ENCODE peak calls at places on chromosomes 4 and X, in five cellular contexts. J, D, F, V and L are unnamed samples.

GRCh38 chr4:147793569-147793968 is 61.7 kb downstream of the ARHGAP10 start:
- DNase-seq in J (no peak), D (peak), F (no peak), V (no peak), L (no peak)

GRCh38 chr4:132114885-132115284 is 1034.2 kb upstream of the PCDH10 start:
- DNase-seq in J (no peak), D (peak), F (no peak), V (no peak), L (no peak)

GRCh38 chr4:37441231-37442061 is 196.9 kb downstream of the NWD2 start:
- DNase-seq in J (no peak), D (no peak), F (no peak), V (no peak), L (no peak)

GRCh38 chr4:98794565-98795205 is 134.2 kb downstream of the EIF4E start:
- DNase-seq in J (no peak), D (peak), F (no peak), V (no peak), L (no peak)

GRCh38 chr4:8232748-8233147 is 33.7 kb downstream of the SH3TC1 start:
- DNase-seq in J (no peak), D (no peak), F (no peak), V (no peak), L (no peak)

GRCh38 chrX:39058724-39059123 is 257.5 kb downstream of the MID1IP1 start:
- DNase-seq in J (no peak), D (no peak), F (no peak), V (peak), L (no peak)

GRCh38 chrX:116395752-116396151 is 40.7 kb upstream of the SLC6A14 start:
- DNase-seq in J (no peak), D (no peak), F (no peak), V (no peak), L (no peak)

GRCh38 chr4:2799971-2800690 is 7.2 kb downstream of the SH3BP2 start:
- DNase-seq in J (no peak), D (peak), F (no peak), V (no peak), L (peak)

GRCh38 chr4:48801016-48801715 is 21.1 kb upstream of the FRYL start:
- DNase-seq in J (no peak), D (no peak), F (no peak), V (no peak), L (no peak)

GRCh38 chr4:40587351-40587750 is 42.3 kb downstream of the RBM47 start:
- DNase-seq in J (no peak), D (no peak), F (no peak), V (no peak), L (no peak)

GRCh38 chrX:67961516-67961915 is 417.7 kb downstream of the AR start:
- DNase-seq in J (no peak), D (no peak), F (no peak), V (no peak), L (no peak)
- TF ChIP-seq CTCF in J (no peak), D (no peak), F (no peak), V (no peak), L (no peak)

DNA sequence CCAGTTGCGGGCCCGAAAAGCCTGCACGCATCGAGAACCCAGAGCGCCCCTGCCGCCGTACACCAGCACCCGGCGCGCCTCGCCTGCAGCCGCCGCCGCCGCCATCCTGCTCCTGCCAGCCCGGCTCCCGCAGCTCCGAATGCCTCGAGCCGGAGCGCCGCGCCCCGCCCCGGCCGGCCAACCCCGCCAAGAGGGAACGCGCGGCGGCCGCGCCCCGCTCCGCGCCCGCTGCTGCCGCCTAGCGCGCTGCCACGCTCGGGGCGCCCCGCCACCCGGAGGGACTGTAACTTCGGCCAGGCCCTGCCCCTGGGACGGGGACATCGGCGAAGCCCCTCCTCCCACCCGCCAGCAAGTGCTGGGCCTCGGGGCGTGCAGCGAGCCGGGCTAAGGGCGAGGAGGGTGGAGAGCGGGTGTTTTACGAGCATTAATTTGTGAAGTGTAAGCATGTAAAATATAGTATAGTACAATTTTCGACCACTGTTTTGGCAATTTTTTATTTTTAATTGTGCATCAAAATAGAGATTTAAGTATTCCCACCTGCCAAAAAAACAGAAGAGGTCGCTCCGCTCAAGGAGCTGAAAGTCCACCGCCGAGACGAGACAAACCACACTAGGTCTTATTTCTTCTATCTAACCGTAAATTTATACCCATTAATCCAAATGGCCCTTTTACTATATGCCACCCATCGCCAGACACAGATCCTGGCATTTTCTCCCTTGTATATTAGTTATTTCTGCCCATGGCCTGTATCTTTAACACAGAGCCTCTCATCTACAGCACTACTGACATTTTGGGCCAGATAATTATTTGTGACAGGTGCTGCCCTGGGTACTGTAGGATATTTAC is at the start of gene QDPR:
- DNase-seq in J (peak), D (peak), F (peak), V (peak), L (peak)
- TF ChIP-seq CTCF in J (peak), D (peak), F (peak), V (no peak), L (no peak)

GRCh38 chrX:149512225-149512885 is 7.2 kb upstream of the IDS start:
- DNase-seq in J (peak), D (peak), F (no peak), V (peak), L (peak)
- TF ChIP-seq CTCF in J (peak), D (peak), F (peak), V (peak), L (peak)

GRCh38 chr4:578451-579443 is 2.7 kb upstream of the TMEM271 start:
- DNase-seq in J (no peak), D (no peak), F (no peak), V (no peak), L (no peak)
- TF ChIP-seq CTCF in J (no peak), D (no peak), F (no peak), V (no peak), L (no peak)

DNA sequence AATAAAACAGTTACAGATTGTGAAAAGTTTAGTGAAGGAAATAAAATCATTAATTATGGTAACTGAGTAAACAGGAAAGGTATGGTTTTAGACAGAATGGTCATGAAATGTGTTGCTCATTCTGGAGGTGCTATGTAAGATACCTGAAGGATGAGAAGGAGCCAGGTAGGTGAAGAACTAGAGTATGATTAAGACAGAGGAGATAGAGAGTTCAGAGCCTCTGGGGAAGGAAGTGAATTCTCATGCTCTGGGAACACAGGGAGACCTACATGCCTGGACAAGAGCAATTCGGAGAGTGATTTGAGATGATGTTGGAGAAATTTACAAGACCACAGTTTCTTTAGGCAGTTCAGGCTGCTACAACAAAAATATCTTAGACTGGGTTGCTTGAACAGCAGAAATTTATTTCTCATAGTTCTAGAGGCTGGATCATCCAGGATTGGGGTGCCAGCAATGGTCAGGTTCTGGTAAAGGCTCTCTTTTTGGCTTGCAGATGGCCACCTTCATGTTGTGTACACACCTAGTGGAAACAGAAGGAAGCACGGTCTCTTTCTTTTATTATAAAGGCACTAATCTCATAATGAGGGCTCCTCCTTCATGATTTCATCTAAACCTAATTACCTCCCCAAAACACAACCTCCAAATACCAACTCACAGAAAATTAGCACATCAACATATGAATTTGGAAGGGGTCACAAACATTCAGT is 1416.1 kb downstream of the PCDH7 start:
- DNase-seq in J (no peak), D (no peak), F (no peak), V (no peak), L (no peak)
- TF ChIP-seq CTCF in J (no peak), D (peak), F (no peak), V (no peak), L (peak)

DNA sequence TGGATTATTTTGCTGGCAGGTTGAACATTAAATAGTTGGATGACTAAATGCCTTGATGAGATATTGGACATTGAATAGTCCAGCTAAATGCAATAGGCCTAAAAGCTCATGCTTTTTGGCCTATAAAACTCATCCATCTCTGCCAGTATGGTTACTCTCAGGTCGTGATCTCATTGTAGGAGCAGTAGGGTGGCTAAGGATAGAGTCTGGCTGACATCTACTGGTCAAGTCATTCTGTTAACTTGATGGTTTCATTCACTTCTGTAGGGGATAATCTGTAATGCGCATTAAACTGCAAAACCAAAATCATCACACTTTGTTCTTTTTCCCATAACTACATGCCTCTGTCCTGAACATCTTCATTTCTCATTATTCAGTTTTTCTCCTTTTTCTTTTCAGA is 227.0 kb downstream of the DKK2 start:
- DNase-seq in J (no peak), D (peak), F (no peak), V (no peak), L (peak)
- TF ChIP-seq CTCF in J (peak), D (peak), F (no peak), V (no peak), L (no peak)